ENCODE peak calls at places on chromosomes 2 and 18, in seven cellular contexts. One of them, this sample, is unnamed.

GRCh38 chr2:96261328-96262003 is 4.3 kb downstream of the TMEM127 start:
- DNase-seq in COR-L47: no peak
- DNase-seq in stimulated activated CD4-positive, alpha-beta T cell treated with anti-CD3 and anti-CD28 coated beads, Interleukin-15, amount 100 ng/mL, for 1 hour: no peak
- DNase-seq in OCI-LY7: no peak
- DNase-seq in hypothalamus: no peak
- DNase-seq in T-helper 9 cell: no peak
- DNase-seq in NCI-H1092: no peak
- DNase-seq in this sample: no peak

GRCh38 chr18:49613141-49613641 is 51.3 kb downstream of the LIPG start:
- DNase-seq in NCI-H1092: no peak
- DNase-seq in T-helper 9 cell: no peak
- DNase-seq in stimulated activated CD4-positive, alpha-beta T cell treated with anti-CD3 and anti-CD28 coated beads, Interleukin-15, amount 100 ng/mL, for 1 hour: no peak
- DNase-seq in hypothalamus: peak
- DNase-seq in OCI-LY7: no peak
- DNase-seq in COR-L47: peak
- DNase-seq in this sample: no peak

GRCh38 chr2:75489682-75490180 is 71.0 kb downstream of the EVA1A start:
- DNase-seq in hypothalamus: no peak
- DNase-seq in stimulated activated CD4-positive, alpha-beta T cell treated with anti-CD3 and anti-CD28 coated beads, Interleukin-15, amount 100 ng/mL, for 1 hour: no peak
- DNase-seq in COR-L47: no peak
- DNase-seq in T-helper 9 cell: no peak
- DNase-seq in NCI-H1092: no peak
- DNase-seq in OCI-LY7: no peak
- DNase-seq in this sample: no peak

GRCh38 chr2:226791487-226792081 is 8.0 kb downstream of the IRS1 start:
- DNase-seq in OCI-LY7: peak
- DNase-seq in stimulated activated CD4-positive, alpha-beta T cell treated with anti-CD3 and anti-CD28 coated beads, Interleukin-15, amount 100 ng/mL, for 1 hour: peak
- DNase-seq in NCI-H1092: peak
- DNase-seq in T-helper 9 cell: peak
- DNase-seq in hypothalamus: peak
- DNase-seq in COR-L47: peak
- DNase-seq in this sample: peak

GRCh38 chr2:43472527-43473194 is 123.2 kb downstream of the THADA start:
- DNase-seq in NCI-H1092: no peak
- DNase-seq in OCI-LY7: no peak
- DNase-seq in T-helper 9 cell: no peak
- DNase-seq in COR-L47: no peak
- DNase-seq in stimulated activated CD4-positive, alpha-beta T cell treated with anti-CD3 and anti-CD28 coated beads, Interleukin-15, amount 100 ng/mL, for 1 hour: no peak
- DNase-seq in hypothalamus: no peak
- DNase-seq in this sample: no peak

GRCh38 chr2:196113061-196113974 is 44.7 kb upstream of the DNAH7 start:
- DNase-seq in OCI-LY7: no peak
- DNase-seq in NCI-H1092: no peak
- DNase-seq in stimulated activated CD4-positive, alpha-beta T cell treated with anti-CD3 and anti-CD28 coated beads, Interleukin-15, amount 100 ng/mL, for 1 hour: no peak
- DNase-seq in COR-L47: no peak
- DNase-seq in T-helper 9 cell: no peak
- DNase-seq in hypothalamus: no peak
- DNase-seq in this sample: no peak

GRCh38 chr2:69306897-69307695 is 79.9 kb downstream of the GFPT1 start:
- DNase-seq in hypothalamus: peak
- DNase-seq in COR-L47: peak
- DNase-seq in OCI-LY7: peak
- DNase-seq in T-helper 9 cell: peak
- DNase-seq in stimulated activated CD4-positive, alpha-beta T cell treated with anti-CD3 and anti-CD28 coated beads, Interleukin-15, amount 100 ng/mL, for 1 hour: peak
- DNase-seq in NCI-H1092: peak
- DNase-seq in this sample: peak

GRCh38 chr2:232336241-232336736 is 42.3 kb upstream of the ALPP start:
- DNase-seq in NCI-H1092: no peak
- DNase-seq in stimulated activated CD4-positive, alpha-beta T cell treated with anti-CD3 and anti-CD28 coated beads, Interleukin-15, amount 100 ng/mL, for 1 hour: no peak
- DNase-seq in COR-L47: no peak
- DNase-seq in OCI-LY7: no peak
- DNase-seq in hypothalamus: no peak
- DNase-seq in T-helper 9 cell: no peak
- DNase-seq in this sample: no peak

GRCh38 chr2:109102588-109103233 is 26.3 kb upstream of the SH3RF3 start:
- DNase-seq in OCI-LY7: no peak
- DNase-seq in T-helper 9 cell: no peak
- DNase-seq in hypothalamus: no peak
- DNase-seq in COR-L47: no peak
- DNase-seq in stimulated activated CD4-positive, alpha-beta T cell treated with anti-CD3 and anti-CD28 coated beads, Interleukin-15, amount 100 ng/mL, for 1 hour: no peak
- DNase-seq in NCI-H1092: no peak
- DNase-seq in this sample: no peak

GRCh38 chr2:128169497-128169896 is 78.5 kb downstream of the UGGT1 start:
- DNase-seq in hypothalamus: no peak
- DNase-seq in COR-L47: no peak
- DNase-seq in NCI-H1092: no peak
- DNase-seq in OCI-LY7: no peak
- DNase-seq in T-helper 9 cell: no peak
- DNase-seq in stimulated activated CD4-positive, alpha-beta T cell treated with anti-CD3 and anti-CD28 coated beads, Interleukin-15, amount 100 ng/mL, for 1 hour: no peak
- DNase-seq in this sample: no peak

GRCh38 chr2:41994661-41995060 is 53.2 kb upstream of the PKDCC start:
- DNase-seq in NCI-H1092: no peak
- DNase-seq in stimulated activated CD4-positive, alpha-beta T cell treated with anti-CD3 and anti-CD28 coated beads, Interleukin-15, amount 100 ng/mL, for 1 hour: no peak
- DNase-seq in OCI-LY7: no peak
- DNase-seq in hypothalamus: no peak
- DNase-seq in COR-L47: no peak
- DNase-seq in T-helper 9 cell: no peak
- DNase-seq in this sample: no peak

GRCh38 chr18:66900837-66901236 is 296.9 kb upstream of the CDH19 start:
- DNase-seq in stimulated activated CD4-positive, alpha-beta T cell treated with anti-CD3 and anti-CD28 coated beads, Interleukin-15, amount 100 ng/mL, for 1 hour: no peak
- DNase-seq in OCI-LY7: no peak
- DNase-seq in T-helper 9 cell: no peak
- DNase-seq in COR-L47: no peak
- DNase-seq in NCI-H1092: no peak
- DNase-seq in hypothalamus: no peak
- DNase-seq in this sample: no peak

GRCh38 chr2:165164201-165164600 is 39.6 kb downstream of the SCN3A start:
- DNase-seq in stimulated activated CD4-positive, alpha-beta T cell treated with anti-CD3 and anti-CD28 coated beads, Interleukin-15, amount 100 ng/mL, for 1 hour: no peak
- DNase-seq in hypothalamus: no peak
- DNase-seq in COR-L47: no peak
- DNase-seq in NCI-H1092: no peak
- DNase-seq in OCI-LY7: no peak
- DNase-seq in T-helper 9 cell: no peak
- DNase-seq in this sample: no peak

GRCh38 chr2:150133623-150134022 is 353.8 kb downstream of the RND3 start:
- DNase-seq in T-helper 9 cell: no peak
- DNase-seq in stimulated activated CD4-positive, alpha-beta T cell treated with anti-CD3 and anti-CD28 coated beads, Interleukin-15, amount 100 ng/mL, for 1 hour: no peak
- DNase-seq in hypothalamus: no peak
- DNase-seq in NCI-H1092: no peak
- DNase-seq in OCI-LY7: no peak
- DNase-seq in COR-L47: no peak
- DNase-seq in this sample: no peak

GRCh38 chr2:20501974-20502373 is 55.1 kb downstream of the RHOB start:
- DNase-seq in OCI-LY7: no peak
- DNase-seq in COR-L47: no peak
- DNase-seq in stimulated activated CD4-positive, alpha-beta T cell treated with anti-CD3 and anti-CD28 coated beads, Interleukin-15, amount 100 ng/mL, for 1 hour: no peak
- DNase-seq in T-helper 9 cell: no peak
- DNase-seq in hypothalamus: no peak
- DNase-seq in NCI-H1092: no peak
- DNase-seq in this sample: no peak

GRCh38 chr18:23784811-23785245 is 95.6 kb downstream of the LAMA3 start:
- DNase-seq in T-helper 9 cell: no peak
- DNase-seq in COR-L47: no peak
- DNase-seq in OCI-LY7: no peak
- DNase-seq in hypothalamus: no peak
- DNase-seq in stimulated activated CD4-positive, alpha-beta T cell treated with anti-CD3 and anti-CD28 coated beads, Interleukin-15, amount 100 ng/mL, for 1 hour: no peak
- DNase-seq in NCI-H1092: no peak
- DNase-seq in this sample: no peak

GRCh38 chr2:203018181-203018580 is 3.5 kb downstream of the NBEAL1 start:
- DNase-seq in COR-L47: no peak
- DNase-seq in hypothalamus: no peak
- DNase-seq in OCI-LY7: no peak
- DNase-seq in stimulated activated CD4-positive, alpha-beta T cell treated with anti-CD3 and anti-CD28 coated beads, Interleukin-15, amount 100 ng/mL, for 1 hour: no peak
- DNase-seq in NCI-H1092: no peak
- DNase-seq in T-helper 9 cell: no peak
- DNase-seq in this sample: no peak

GRCh38 chr2:98607741-98608117 is 583 bp downstream of the COA5 start:
- DNase-seq in hypothalamus: no peak
- DNase-seq in stimulated activated CD4-positive, alpha-beta T cell treated with anti-CD3 and anti-CD28 coated beads, Interleukin-15, amount 100 ng/mL, for 1 hour: no peak
- DNase-seq in COR-L47: no peak
- DNase-seq in NCI-H1092: no peak
- DNase-seq in OCI-LY7: no peak
- DNase-seq in T-helper 9 cell: no peak
- DNase-seq in this sample: no peak

GRCh38 chr2:216308532-216308931 is 63.8 kb downstream of the MARCHF4 start:
- DNase-seq in T-helper 9 cell: no peak
- DNase-seq in OCI-LY7: no peak
- DNase-seq in stimulated activated CD4-positive, alpha-beta T cell treated with anti-CD3 and anti-CD28 coated beads, Interleukin-15, amount 100 ng/mL, for 1 hour: no peak
- DNase-seq in hypothalamus: no peak
- DNase-seq in NCI-H1092: no peak
- DNase-seq in COR-L47: no peak
- DNase-seq in this sample: no peak

GRCh38 chr2:159904127-159904564 is 106.1 kb upstream of the CD302 start:
- DNase-seq in OCI-LY7: no peak
- DNase-seq in COR-L47: no peak
- DNase-seq in hypothalamus: peak
- DNase-seq in T-helper 9 cell: peak
- DNase-seq in NCI-H1092: no peak
- DNase-seq in stimulated activated CD4-positive, alpha-beta T cell treated with anti-CD3 and anti-CD28 coated beads, Interleukin-15, amount 100 ng/mL, for 1 hour: no peak
- DNase-seq in this sample: peak

GRCh38 chr18:36533446-36534153 is 236.1 kb downstream of the FHOD3 start:
- DNase-seq in COR-L47: no peak
- DNase-seq in stimulated activated CD4-positive, alpha-beta T cell treated with anti-CD3 and anti-CD28 coated beads, Interleukin-15, amount 100 ng/mL, for 1 hour: no peak
- DNase-seq in T-helper 9 cell: no peak
- DNase-seq in NCI-H1092: no peak
- DNase-seq in OCI-LY7: no peak
- DNase-seq in hypothalamus: no peak
- DNase-seq in this sample: no peak

GRCh38 chr2:224832207-224832606 is 116.0 kb upstream of the CCDC195 start:
- DNase-seq in OCI-LY7: no peak
- DNase-seq in stimulated activated CD4-positive, alpha-beta T cell treated with anti-CD3 and anti-CD28 coated beads, Interleukin-15, amount 100 ng/mL, for 1 hour: no peak
- DNase-seq in T-helper 9 cell: no peak
- DNase-seq in hypothalamus: no peak
- DNase-seq in COR-L47: no peak
- DNase-seq in NCI-H1092: no peak
- DNase-seq in this sample: no peak

GRCh38 chr2:231144896-231145295 is 20.1 kb upstream of the HTR2B start:
- DNase-seq in hypothalamus: no peak
- DNase-seq in stimulated activated CD4-positive, alpha-beta T cell treated with anti-CD3 and anti-CD28 coated beads, Interleukin-15, amount 100 ng/mL, for 1 hour: no peak
- DNase-seq in COR-L47: no peak
- DNase-seq in NCI-H1092: no peak
- DNase-seq in OCI-LY7: no peak
- DNase-seq in T-helper 9 cell: no peak
- DNase-seq in this sample: no peak

GRCh38 chr2:46520108-46520507 is 40.7 kb downstream of the TMEM247 start:
- DNase-seq in hypothalamus: no peak
- DNase-seq in T-helper 9 cell: no peak
- DNase-seq in OCI-LY7: no peak
- DNase-seq in stimulated activated CD4-positive, alpha-beta T cell treated with anti-CD3 and anti-CD28 coated beads, Interleukin-15, amount 100 ng/mL, for 1 hour: no peak
- DNase-seq in COR-L47: no peak
- DNase-seq in NCI-H1092: no peak
- DNase-seq in this sample: no peak

GRCh38 chr18:47946889-47947288 is 16.4 kb upstream of the SMAD2 start:
- DNase-seq in T-helper 9 cell: no peak
- DNase-seq in hypothalamus: no peak
- DNase-seq in OCI-LY7: no peak
- DNase-seq in NCI-H1092: no peak
- DNase-seq in COR-L47: no peak
- DNase-seq in stimulated activated CD4-positive, alpha-beta T cell treated with anti-CD3 and anti-CD28 coated beads, Interleukin-15, amount 100 ng/mL, for 1 hour: no peak
- DNase-seq in this sample: no peak

GRCh38 chr2:64263315-64263714 is 119.1 kb upstream of the PELI1 start:
- DNase-seq in OCI-LY7: peak
- DNase-seq in stimulated activated CD4-positive, alpha-beta T cell treated with anti-CD3 and anti-CD28 coated beads, Interleukin-15, amount 100 ng/mL, for 1 hour: no peak
- DNase-seq in hypothalamus: no peak
- DNase-seq in T-helper 9 cell: no peak
- DNase-seq in NCI-H1092: no peak
- DNase-seq in COR-L47: no peak
- DNase-seq in this sample: no peak